ENCODE peak calls at places on chromosomes 7 and 10, in four cellular contexts. R is HT-29, Q is Ammon's horn, V is GM12865. G is an unnamed sample.

GRCh38 chr7:30069096-30069867 is 41.1 kb downstream of the PLEKHA8 start:
- DNase-seq in R (no peak), Q (no peak), V (no peak), G (no peak)

GRCh38 chr10:44697096-44697495 is 214.0 kb upstream of the TMEM72 start:
- DNase-seq in R (no peak), Q (no peak), V (no peak), G (no peak)

GRCh38 chr7:39084344-39084743 is 106.6 kb downstream of the POU6F2 start:
- DNase-seq in R (no peak), Q (no peak), V (no peak), G (no peak)

GRCh38 chr10:17387861-17388503 is 66.4 kb downstream of the ST8SIA6 start:
- DNase-seq in R (peak), Q (no peak), V (no peak), G (no peak)

GRCh38 chr7:19113855-19114590 is 3.4 kb downstream of the TWIST1 start:
- DNase-seq in R (no peak), Q (no peak), V (no peak), G (no peak)

GRCh38 chr7:150945171-150945852 is 32.8 kb downstream of the KCNH2 start:
- DNase-seq in R (no peak), Q (no peak), V (no peak), G (no peak)

GRCh38 chr7:102095933-102096332 is 190.7 kb upstream of the SH2B2 start:
- DNase-seq in R (no peak), Q (no peak), V (no peak), G (no peak)

GRCh38 chr7:141246426-141246825 is 172.6 kb downstream of the TMEM178B start:
- DNase-seq in R (no peak), Q (no peak), V (no peak), G (no peak)

GRCh38 chr7:26388256-26388655 is 96.6 kb downstream of the SNX10 start:
- DNase-seq in R (no peak), Q (no peak), V (peak), G (peak)

GRCh38 chr10:24435374-24435773 is 226.4 kb downstream of the KIAA1217 start:
- DNase-seq in R (no peak), Q (no peak), V (no peak), G (no peak)

GRCh38 chr7:131586259-131586658 is 29.8 kb upstream of the PODXL start:
- DNase-seq in R (peak), Q (no peak), V (no peak), G (no peak)

GRCh38 chr10:4708123-4708759 is 117.8 kb upstream of the AKR1E2 start:
- DNase-seq in R (no peak), Q (no peak), V (peak), G (no peak)

GRCh38 chr10:6669269-6669859 is 89.3 kb upstream of the PRKCQ start:
- DNase-seq in R (peak), Q (peak), V (peak), G (no peak)

GRCh38 chr7:128176696-128177095 is 64.4 kb upstream of the LEP start:
- DNase-seq in R (peak), Q (no peak), V (no peak), G (no peak)

GRCh38 chr10:46226900-46227558 is 59.8 kb upstream of the ANTXRL start:
- DNase-seq in R (no peak), Q (no peak), V (no peak), G (no peak)

GRCh38 chr7:2954433-2954853 is 89.2 kb downstream of the CARD11 start:
- DNase-seq in R (no peak), Q (no peak), V (no peak), G (peak)